ENCODE peak calls at places on chromosome 14, in five cellular contexts. S is dermis blood vessel endothelial cell; G is activated CD4-positive, alpha-beta T cell treated with anti-CD3 and anti-CD28 coated beads, Interleukin-2, amount 10 ng/mL, durations not matched to agents 7 days and 5 days; D is right atrium auricular region; N is NCI-H2081. E is an unnamed sample.

GRCh38 chr14:32625211-32625610 is 296.1 kb downstream of the AKAP6 start:
- DNase-seq in G (no peak), S (no peak), D (no peak), N (no peak), E (no peak)

GRCh38 chr14:72686832-72687231 is 207.1 kb downstream of the DPF3 start:
- DNase-seq in S (no peak), D (no peak), G (no peak), N (no peak), E (no peak)

GRCh38 chr14:61322799-61323290 is 1.5 kb downstream of the PRKCH start:
- DNase-seq in G (peak; percentile 54), D (no peak), N (no peak), S (peak; percentile 82), E (peak; percentile 67)

GRCh38 chr14:35878272-35879140 is 52.4 kb downstream of the BRMS1L start:
- DNase-seq in N (no peak), G (no peak), S (peak; percentile 88), D (no peak), E (no peak)

GRCh38 chr14:30553311-30553989 is 5.5 kb upstream of the G2E3 start:
- DNase-seq in D (no peak), G (no peak), S (no peak), N (no peak), E (no peak)

GRCh38 chr14:55731881-55732498 is 152.0 kb downstream of the KTN1 start:
- DNase-seq in N (peak; percentile 39), D (no peak), G (peak; percentile 61), S (peak; percentile 73), E (peak; percentile 44)

GRCh38 chr14:60945984-60946383 is 34.9 kb downstream of the TRMT5 start:
- DNase-seq in D (no peak), S (no peak), N (no peak), G (no peak), E (peak; percentile 17)

GRCh38 chr14:23049011-23049410 is 7.0 kb downstream of the PSMB11 start:
- DNase-seq in S (no peak), N (no peak), D (no peak), G (no peak), E (no peak)

GRCh38 chr14:33165144-33165925 is 226.7 kb downstream of the NPAS3 start:
- DNase-seq in S (no peak), G (no peak), D (no peak), N (peak; percentile 23), E (no peak)

GRCh38 chr14:49924852-49925251 is 32.0 kb downstream of the ARF6 start:
- DNase-seq in N (no peak), G (no peak), S (no peak), D (no peak), E (no peak)

GRCh38 chr14:89214221-89214965 is 202.6 kb downstream of the FOXN3 start:
- DNase-seq in D (peak; percentile 87), N (peak; percentile 77), S (peak; percentile 56), G (no peak), E (no peak)

GRCh38 chr14:85191986-85192385 is 338.0 kb upstream of the FLRT2 start:
- DNase-seq in N (no peak), S (no peak), D (no peak), G (no peak), E (no peak)

GRCh38 chr14:60485600-60486251 is at the start of gene C14orf39:
- DNase-seq in G (no peak), N (no peak), S (peak; percentile 38), D (no peak), E (peak; percentile 85)

GRCh38 chr14:75303415-75303814 is 24.8 kb downstream of the FOS start:
- DNase-seq in D (peak; percentile 82), N (peak; percentile 68), G (peak; percentile 65), S (peak; percentile 88), E (peak; percentile 48)

GRCh38 chr14:74720526-74720925 is 7.6 kb downstream of the FCF1 start:
- DNase-seq in S (no peak), G (no peak), N (no peak), D (no peak), E (no peak)

GRCh38 chr14:58699656-58700055 is 61.9 kb downstream of the DACT1 start:
- DNase-seq in N (no peak), S (no peak), D (no peak), G (no peak), E (no peak)

GRCh38 chr14:61342941-61343340 is 21.6 kb downstream of the PRKCH start:
- DNase-seq in G (no peak), N (no peak), S (peak; percentile 67), D (no peak), E (no peak)

GRCh38 chr14:100576091-100577085 is 10.8 kb downstream of the BEGAIN start:
- DNase-seq in D (no peak), G (no peak), S (no peak), N (no peak), E (no peak)